ENCODE peak calls at places on chromosomes 16 and 17, in six cellular contexts. I, G, T, Q, Z and S are unnamed samples.

GRCh38 chr17:78671607-78672404 is 94.6 kb upstream of the DNAH17 start:
- DNase-seq in Q (no peak), Z (no peak), T (peak), I (no peak), G (peak), S (no peak)

GRCh38 chr17:82615084-82616020 is 32.9 kb downstream of the WDR45B start:
- DNase-seq in Z (peak), G (no peak), T (no peak), I (no peak), Q (no peak), S (no peak)

GRCh38 chr16:68529608-68529930 is 9.5 kb upstream of the ZFP90 start:
- DNase-seq in Z (no peak), I (no peak), Q (no peak), G (no peak), T (no peak), S (no peak)

GRCh38 chr16:8849411-8850011 is 19.3 kb downstream of the CARHSP1 start:
- DNase-seq in Q (no peak), T (peak), Z (no peak), G (peak), I (no peak), S (no peak)

GRCh38 chr17:50575581-50576210 is 15.2 kb downstream of the CACNA1G start:
- DNase-seq in I (no peak), Z (peak), G (no peak), Q (no peak), T (no peak), S (no peak)

GRCh38 chr17:50807014-50807413 is 28.4 kb upstream of the WFIKKN2 start:
- DNase-seq in T (peak), G (peak), Q (no peak), I (no peak), Z (no peak), S (no peak)

GRCh38 chr17:4969551-4970231 is 2.1 kb upstream of the SPAG7 start:
- DNase-seq in G (peak), I (no peak), Z (no peak), Q (no peak), T (peak), S (no peak)

GRCh38 chr17:73924488-73925186 is 278.8 kb upstream of the RPL38 start:
- DNase-seq in G (no peak), T (no peak), I (no peak), Z (no peak), Q (no peak), S (no peak)

GRCh38 chr17:68420065-68420847 is 37.0 kb downstream of the WIPI1 start:
- DNase-seq in I (no peak), T (no peak), Z (no peak), G (no peak), Q (no peak), S (no peak)

GRCh38 chr16:85170066-85171003 is 58.1 kb upstream of the CIBAR2 start:
- DNase-seq in I (no peak), Z (no peak), G (no peak), T (no peak), Q (no peak), S (no peak)

GRCh38 chr16:57318240-57318970 is 33.9 kb upstream of the PLLP start:
- DNase-seq in T (peak), Z (peak), G (no peak), Q (no peak), I (no peak), S (no peak)

GRCh38 chr16:4056161-4057105 is 59.8 kb downstream of the ADCY9 start:
- DNase-seq in I (no peak), Q (peak), G (no peak), T (no peak), Z (no peak), S (no peak)

GRCh38 chr17:76670708-76671122 is 27.2 kb upstream of the ST6GALNAC1 start:
- DNase-seq in Q (no peak), I (no peak), G (no peak), T (no peak), Z (no peak), S (no peak)

GRCh38 chr16:81446318-81447275 is 2.0 kb downstream of the CMIP start:
- DNase-seq in Z (peak), T (no peak), I (no peak), Q (peak), G (peak), S (no peak)

GRCh38 chr16:12097523-12098428 is 121.2 kb downstream of the SNX29 start:
- DNase-seq in Q (peak), I (no peak), T (peak), G (peak), Z (no peak), S (no peak)

GRCh38 chr16:89602273-89602951 is 11.0 kb upstream of the DPEP1 start:
- DNase-seq in Q (peak), G (peak), I (no peak), Z (peak), T (peak), S (no peak)

GRCh38 chr16:67537636-67538591 is 9.3 kb downstream of the RIPOR1 start:
- DNase-seq in Z (peak), T (peak), G (no peak), I (no peak), Q (no peak), S (no peak)

GRCh38 chr17:37683454-37683984 is 40.3 kb upstream of the DDX52 start:
- DNase-seq in T (no peak), Q (no peak), G (no peak), Z (no peak), I (no peak), S (no peak)

GRCh38 chr17:71117461-71117860 is 948.1 kb downstream of the KCNJ2 start:
- DNase-seq in G (peak), I (no peak), Q (no peak), Z (no peak), T (no peak), S (no peak)

GRCh38 chr16:58843675-58844074 is 109.6 kb upstream of the GOT2 start:
- DNase-seq in T (peak), Q (peak), Z (peak), I (no peak), G (peak), S (no peak)

GRCh38 chr16:84543931-84544776 is 39.7 kb upstream of the MEAK7 start:
- DNase-seq in G (no peak), Z (no peak), T (no peak), Q (no peak), I (no peak), S (no peak)

GRCh38 chr16:28313587-28313986 is 21.3 kb downstream of the SBK1 start:
- DNase-seq in Z (no peak), G (no peak), T (no peak), Q (no peak), I (no peak), S (no peak)

GRCh38 chr16:27244363-27244755 is 24.2 kb downstream of the NSMCE1 start:
- DNase-seq in Q (no peak), G (no peak), T (no peak), I (peak), Z (no peak), S (no peak)

GRCh38 chr16:56673916-56674315 is 4.3 kb downstream of the MT1H start:
- DNase-seq in I (peak), Z (peak), G (no peak), T (peak), Q (no peak), S (no peak)

GRCh38 chr16:29009050-29009837 is 24.4 kb downstream of the LAT start:
- DNase-seq in I (no peak), Z (no peak), G (no peak), Q (no peak), T (no peak), S (no peak)

GRCh38 chr16:4795181-4795827 is at the start of gene SMIM22:
- DNase-seq in I (no peak), G (no peak), Q (no peak), Z (peak), T (no peak), S (no peak)

GRCh38 chr17:37828313-37829124 is 83.7 kb upstream of the HNF1B start:
- DNase-seq in Z (no peak), Q (peak), G (no peak), T (peak), I (no peak), S (no peak)

GRCh38 chr17:42276609-42277341 is 584 bp upstream of the STAT5B start:
- DNase-seq in Q (no peak), I (peak), G (peak), Z (peak), T (peak), S (no peak)

GRCh38 chr17:1515640-1516402 is 591 bp downstream of the INPP5K start:
- DNase-seq in Z (peak), I (peak), T (peak), G (peak), Q (peak), S (no peak)

GRCh38 chr16:353404-354285 is 1.1 kb upstream of the AXIN1 start:
- DNase-seq in I (no peak), Q (no peak), G (no peak), T (no peak), Z (no peak), S (no peak)
- TF ChIP-seq CTCF in I (no peak), Q (no peak), G (no peak), T (no peak), Z (no peak), S (no peak)

DNA sequence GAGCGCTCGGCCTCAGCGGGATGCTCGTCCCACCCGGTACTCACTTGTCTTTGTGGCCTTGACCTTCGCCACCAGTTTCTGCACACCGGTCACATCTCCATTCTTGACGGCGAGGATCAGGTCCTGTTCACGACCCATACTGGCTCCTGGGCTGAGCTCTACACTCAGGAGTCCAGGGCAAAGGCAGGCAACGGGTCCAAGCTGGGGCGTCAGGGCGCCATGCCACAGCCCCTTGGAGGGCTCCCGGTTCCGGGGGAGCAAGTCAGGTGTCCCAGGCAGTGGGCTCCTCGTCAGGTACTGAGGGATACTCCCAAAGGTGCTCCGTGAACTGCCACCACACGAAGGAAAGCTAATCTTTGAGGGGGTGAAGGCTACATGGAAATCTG is 1.7 kb downstream of the CASKIN2 start:
- DNase-seq in Q (no peak), I (no peak), Z (no peak), G (no peak), T (no peak), S (no peak)
- H3K4me3 ChIP-seq in Q (peak), I (peak), Z (peak), G (peak), T (no peak), S (peak)

GRCh38 chr17:34580685-34581445 is 1.5 kb downstream of the TMEM132E start:
- DNase-seq in Q (no peak), T (no peak), I (no peak), Z (peak), G (no peak), S (no peak)
- TF ChIP-seq CTCF in Q (no peak), T (no peak), I (no peak), Z (no peak), G (no peak), S (no peak)

DNA sequence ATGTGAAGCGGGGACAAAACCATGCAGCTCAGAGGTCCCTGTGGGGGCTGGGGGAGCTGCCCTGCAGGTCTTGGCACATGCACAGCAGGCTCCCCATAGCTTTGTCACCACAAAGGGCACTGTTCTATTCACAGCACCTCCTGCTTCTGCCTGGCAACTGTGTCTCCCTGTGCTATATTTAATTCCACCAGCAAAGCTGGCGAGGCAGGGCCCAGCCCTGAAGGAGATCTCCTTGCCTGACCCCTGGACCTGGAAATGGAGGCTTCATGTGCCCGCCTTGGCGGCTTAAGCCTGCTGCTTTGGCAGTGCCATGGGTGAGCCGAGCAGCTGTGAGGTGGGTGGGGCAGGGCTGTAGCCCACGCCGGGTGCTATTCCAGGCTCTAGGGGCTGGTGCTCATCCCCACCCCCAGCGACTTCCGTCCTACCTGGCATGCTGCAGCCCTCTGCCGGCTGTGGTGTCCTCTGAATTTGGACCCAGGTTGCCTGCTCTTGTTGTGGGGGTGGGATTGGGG is 6.8 kb downstream of the LDHD start:
- DNase-seq in I (no peak), T (no peak), Q (peak), Z (no peak), G (no peak), S (no peak)
- H3K4me3 ChIP-seq in I (peak), T (no peak), Q (peak), Z (no peak), G (no peak), S (no peak)